ENCODE peak calls at places on chromosomes 12 and 14, in seven cellular contexts. One of them, this sample, is unnamed.

GRCh38 chr14:56087824-56088571 is 30.2 kb upstream of the PELI2 start:
- DNase-seq in SK-MEL-5: no peak
- DNase-seq in psoas muscle: no peak
- DNase-seq in posterior cingulate gyrus: no peak
- DNase-seq in cardiac muscle cell: peak
- DNase-seq in effector memory CD8-positive, alpha-beta T cell: no peak
- DNase-seq in thoracic aorta: no peak
- DNase-seq in this sample: no peak

GRCh38 chr12:121227294-121227693 is 17.4 kb downstream of the P2RX4 start:
- DNase-seq in effector memory CD8-positive, alpha-beta T cell: no peak
- DNase-seq in thoracic aorta: no peak
- DNase-seq in posterior cingulate gyrus: no peak
- DNase-seq in SK-MEL-5: no peak
- DNase-seq in psoas muscle: no peak
- DNase-seq in cardiac muscle cell: no peak
- DNase-seq in this sample: no peak

GRCh38 chr12:39443704-39444234 is 849 bp upstream of the KIF21A start:
- DNase-seq in posterior cingulate gyrus: no peak
- DNase-seq in psoas muscle: no peak
- DNase-seq in SK-MEL-5: peak
- DNase-seq in effector memory CD8-positive, alpha-beta T cell: no peak
- DNase-seq in cardiac muscle cell: no peak
- DNase-seq in thoracic aorta: no peak
- DNase-seq in this sample: peak

GRCh38 chr12:123469978-123470377 is 12.0 kb downstream of the SNRNP35 start:
- DNase-seq in psoas muscle: no peak
- DNase-seq in thoracic aorta: no peak
- DNase-seq in cardiac muscle cell: no peak
- DNase-seq in effector memory CD8-positive, alpha-beta T cell: no peak
- DNase-seq in SK-MEL-5: no peak
- DNase-seq in posterior cingulate gyrus: no peak
- DNase-seq in this sample: no peak

GRCh38 chr12:11553871-11554533 is 95.5 kb upstream of the ETV6 start:
- DNase-seq in thoracic aorta: no peak
- DNase-seq in effector memory CD8-positive, alpha-beta T cell: peak
- DNase-seq in psoas muscle: no peak
- DNase-seq in posterior cingulate gyrus: peak
- DNase-seq in cardiac muscle cell: peak
- DNase-seq in SK-MEL-5: peak
- DNase-seq in this sample: peak

GRCh38 chr12:123233505-123234299 is 466 bp downstream of the MTRFR start:
- DNase-seq in thoracic aorta: no peak
- DNase-seq in SK-MEL-5: no peak
- DNase-seq in cardiac muscle cell: no peak
- DNase-seq in effector memory CD8-positive, alpha-beta T cell: peak
- DNase-seq in psoas muscle: no peak
- DNase-seq in posterior cingulate gyrus: no peak
- DNase-seq in this sample: no peak

GRCh38 chr12:85825751-85826150 is 10.5 kb downstream of the RASSF9 start:
- DNase-seq in thoracic aorta: no peak
- DNase-seq in posterior cingulate gyrus: no peak
- DNase-seq in SK-MEL-5: no peak
- DNase-seq in effector memory CD8-positive, alpha-beta T cell: no peak
- DNase-seq in cardiac muscle cell: no peak
- DNase-seq in psoas muscle: no peak
- DNase-seq in this sample: no peak

GRCh38 chr12:12916135-12916956 is 25.0 kb downstream of the GPRC5A start:
- DNase-seq in thoracic aorta: peak
- DNase-seq in SK-MEL-5: peak
- DNase-seq in cardiac muscle cell: peak
- DNase-seq in effector memory CD8-positive, alpha-beta T cell: peak
- DNase-seq in psoas muscle: peak
- DNase-seq in posterior cingulate gyrus: peak
- DNase-seq in this sample: peak

GRCh38 chr14:67738740-67739504 is 37.2 kb downstream of the RDH12 start:
- DNase-seq in psoas muscle: peak
- DNase-seq in posterior cingulate gyrus: no peak
- DNase-seq in thoracic aorta: peak
- DNase-seq in effector memory CD8-positive, alpha-beta T cell: no peak
- DNase-seq in cardiac muscle cell: no peak
- DNase-seq in SK-MEL-5: peak
- DNase-seq in this sample: peak

GRCh38 chr14:75648066-75648838 is 12.4 kb downstream of the ERG28 start:
- DNase-seq in SK-MEL-5: no peak
- DNase-seq in effector memory CD8-positive, alpha-beta T cell: no peak
- DNase-seq in posterior cingulate gyrus: peak
- DNase-seq in thoracic aorta: no peak
- DNase-seq in psoas muscle: peak
- DNase-seq in cardiac muscle cell: peak
- DNase-seq in this sample: no peak

GRCh38 chr14:100856056-100856950 is 30.4 kb downstream of the MEG3 start:
- DNase-seq in cardiac muscle cell: no peak
- DNase-seq in psoas muscle: no peak
- DNase-seq in posterior cingulate gyrus: no peak
- DNase-seq in effector memory CD8-positive, alpha-beta T cell: no peak
- DNase-seq in thoracic aorta: no peak
- DNase-seq in SK-MEL-5: no peak
- DNase-seq in this sample: no peak

GRCh38 chr12:79827484-79827883 is 107.4 kb downstream of the PPP1R12A start:
- DNase-seq in posterior cingulate gyrus: no peak
- DNase-seq in thoracic aorta: no peak
- DNase-seq in SK-MEL-5: no peak
- DNase-seq in psoas muscle: no peak
- DNase-seq in effector memory CD8-positive, alpha-beta T cell: no peak
- DNase-seq in cardiac muscle cell: no peak
- DNase-seq in this sample: no peak

GRCh38 chr12:42119085-42119633 is 25.5 kb downstream of the GXYLT1 start:
- DNase-seq in posterior cingulate gyrus: no peak
- DNase-seq in effector memory CD8-positive, alpha-beta T cell: no peak
- DNase-seq in thoracic aorta: no peak
- DNase-seq in psoas muscle: no peak
- DNase-seq in cardiac muscle cell: no peak
- DNase-seq in SK-MEL-5: no peak
- DNase-seq in this sample: no peak

GRCh38 chr12:62304560-62304959 is 44.4 kb downstream of the USP15 start:
- DNase-seq in cardiac muscle cell: no peak
- DNase-seq in posterior cingulate gyrus: no peak
- DNase-seq in thoracic aorta: no peak
- DNase-seq in psoas muscle: no peak
- DNase-seq in effector memory CD8-positive, alpha-beta T cell: no peak
- DNase-seq in SK-MEL-5: no peak
- DNase-seq in this sample: no peak

GRCh38 chr14:49481099-49481498 is 105.1 kb downstream of the RPS29 start:
- DNase-seq in psoas muscle: no peak
- DNase-seq in posterior cingulate gyrus: no peak
- DNase-seq in thoracic aorta: no peak
- DNase-seq in effector memory CD8-positive, alpha-beta T cell: no peak
- DNase-seq in SK-MEL-5: no peak
- DNase-seq in cardiac muscle cell: no peak
- DNase-seq in this sample: no peak

GRCh38 chr14:35285168-35285990 is 6.8 kb upstream of the PSMA6 start:
- DNase-seq in thoracic aorta: no peak
- DNase-seq in effector memory CD8-positive, alpha-beta T cell: no peak
- DNase-seq in psoas muscle: no peak
- DNase-seq in SK-MEL-5: no peak
- DNase-seq in cardiac muscle cell: no peak
- DNase-seq in posterior cingulate gyrus: no peak
- DNase-seq in this sample: no peak

GRCh38 chr14:100147691-100148464 is 11.6 kb downstream of the DEGS2 start:
- DNase-seq in psoas muscle: no peak
- DNase-seq in cardiac muscle cell: no peak
- DNase-seq in thoracic aorta: no peak
- DNase-seq in SK-MEL-5: no peak
- DNase-seq in posterior cingulate gyrus: no peak
- DNase-seq in effector memory CD8-positive, alpha-beta T cell: no peak
- DNase-seq in this sample: no peak

GRCh38 chr14:55026793-55027560 is at the start of the genes SOCS4 and WDHD1:
- DNase-seq in cardiac muscle cell: peak
- DNase-seq in SK-MEL-5: peak
- DNase-seq in thoracic aorta: peak
- DNase-seq in psoas muscle: peak
- DNase-seq in posterior cingulate gyrus: peak
- DNase-seq in effector memory CD8-positive, alpha-beta T cell: peak
- DNase-seq in this sample: peak

GRCh38 chr12:109255377-109255776 is 53.7 kb downstream of the FOXN4 start:
- DNase-seq in SK-MEL-5: peak
- DNase-seq in cardiac muscle cell: no peak
- DNase-seq in posterior cingulate gyrus: no peak
- DNase-seq in psoas muscle: no peak
- DNase-seq in thoracic aorta: no peak
- DNase-seq in effector memory CD8-positive, alpha-beta T cell: no peak
- DNase-seq in this sample: no peak